ENCODE peak calls at places on chromosome 18, in six cellular contexts. One of them, this sample, is unnamed.

GRCh38 chr18:79517322-79517721 is 121.6 kb downstream of the NFATC1 start:
- DNase-seq in stimulated activated CD8-positive, alpha-beta memory T cell treated with anti-CD3 and anti-CD28 coated beads, Interleukin-4, amount 100 ng/mL, for 4 hours: no peak
- DNase-seq in fibroblast of the conjunctiva: no peak
- DNase-seq in endothelial cell: peak
- DNase-seq in Peyer's patch: no peak
- DNase-seq in B cell: no peak
- DNase-seq in this sample: no peak

GRCh38 chr18:54210463-54210862 is 14.0 kb downstream of the MBD2 start:
- DNase-seq in stimulated activated CD8-positive, alpha-beta memory T cell treated with anti-CD3 and anti-CD28 coated beads, Interleukin-4, amount 100 ng/mL, for 4 hours: no peak
- DNase-seq in fibroblast of the conjunctiva: no peak
- DNase-seq in endothelial cell: no peak
- DNase-seq in Peyer's patch: no peak
- DNase-seq in B cell: no peak
- DNase-seq in this sample: no peak

GRCh38 chr18:68431111-68431921 is 283.6 kb downstream of the TMX3 start:
- DNase-seq in stimulated activated CD8-positive, alpha-beta memory T cell treated with anti-CD3 and anti-CD28 coated beads, Interleukin-4, amount 100 ng/mL, for 4 hours: no peak
- DNase-seq in fibroblast of the conjunctiva: no peak
- DNase-seq in endothelial cell: no peak
- DNase-seq in Peyer's patch: no peak
- DNase-seq in B cell: no peak
- DNase-seq in this sample: no peak

GRCh38 chr18:77086034-77086433 is 46.5 kb downstream of the MBP start:
- DNase-seq in stimulated activated CD8-positive, alpha-beta memory T cell treated with anti-CD3 and anti-CD28 coated beads, Interleukin-4, amount 100 ng/mL, for 4 hours: no peak
- DNase-seq in fibroblast of the conjunctiva: peak
- DNase-seq in endothelial cell: no peak
- DNase-seq in Peyer's patch: no peak
- DNase-seq in B cell: no peak
- DNase-seq in this sample: no peak

GRCh38 chr18:48997985-48998831 is 47.4 kb upstream of the SMAD7 start:
- DNase-seq in stimulated activated CD8-positive, alpha-beta memory T cell treated with anti-CD3 and anti-CD28 coated beads, Interleukin-4, amount 100 ng/mL, for 4 hours: no peak
- DNase-seq in fibroblast of the conjunctiva: peak
- DNase-seq in endothelial cell: no peak
- DNase-seq in Peyer's patch: no peak
- DNase-seq in B cell: no peak
- DNase-seq in this sample: peak

GRCh38 chr18:73741946-73742345 is 405.7 kb downstream of the FBXO15 start:
- DNase-seq in stimulated activated CD8-positive, alpha-beta memory T cell treated with anti-CD3 and anti-CD28 coated beads, Interleukin-4, amount 100 ng/mL, for 4 hours: no peak
- DNase-seq in fibroblast of the conjunctiva: no peak
- DNase-seq in endothelial cell: no peak
- DNase-seq in Peyer's patch: no peak
- DNase-seq in B cell: no peak
- DNase-seq in this sample: no peak

GRCh38 chr18:11980555-11981382 is 538 bp upstream of the IMPA2 start:
- DNase-seq in stimulated activated CD8-positive, alpha-beta memory T cell treated with anti-CD3 and anti-CD28 coated beads, Interleukin-4, amount 100 ng/mL, for 4 hours: peak
- DNase-seq in fibroblast of the conjunctiva: peak
- DNase-seq in endothelial cell: peak
- DNase-seq in Peyer's patch: peak
- DNase-seq in B cell: peak
- DNase-seq in this sample: peak

GRCh38 chr18:71529708-71530303 is 1014.3 kb downstream of the CBLN2 start:
- DNase-seq in stimulated activated CD8-positive, alpha-beta memory T cell treated with anti-CD3 and anti-CD28 coated beads, Interleukin-4, amount 100 ng/mL, for 4 hours: no peak
- DNase-seq in fibroblast of the conjunctiva: peak
- DNase-seq in endothelial cell: no peak
- DNase-seq in Peyer's patch: no peak
- DNase-seq in B cell: no peak
- DNase-seq in this sample: peak

GRCh38 chr18:2961828-2962227 is 51.1 kb downstream of the LPIN2 start:
- DNase-seq in stimulated activated CD8-positive, alpha-beta memory T cell treated with anti-CD3 and anti-CD28 coated beads, Interleukin-4, amount 100 ng/mL, for 4 hours: no peak
- DNase-seq in fibroblast of the conjunctiva: no peak
- DNase-seq in endothelial cell: no peak
- DNase-seq in Peyer's patch: no peak
- DNase-seq in B cell: no peak
- DNase-seq in this sample: no peak

GRCh38 chr18:79965119-79965902 is 868 bp downstream of the HSBP1L1 start:
- DNase-seq in stimulated activated CD8-positive, alpha-beta memory T cell treated with anti-CD3 and anti-CD28 coated beads, Interleukin-4, amount 100 ng/mL, for 4 hours: no peak
- DNase-seq in fibroblast of the conjunctiva: no peak
- DNase-seq in endothelial cell: no peak
- DNase-seq in Peyer's patch: peak
- DNase-seq in B cell: peak
- DNase-seq in this sample: no peak

GRCh38 chr18:49664086-49664890 is 102.4 kb downstream of the LIPG start:
- DNase-seq in stimulated activated CD8-positive, alpha-beta memory T cell treated with anti-CD3 and anti-CD28 coated beads, Interleukin-4, amount 100 ng/mL, for 4 hours: no peak
- DNase-seq in fibroblast of the conjunctiva: no peak
- DNase-seq in endothelial cell: no peak
- DNase-seq in Peyer's patch: no peak
- DNase-seq in B cell: no peak
- DNase-seq in this sample: no peak